ENCODE peak calls at places on chromosomes 12 and 14, in four cellular contexts. B, R, C and I are unnamed samples.

GRCh38 chr12:6452245-6452731 is 446 bp downstream of the TAPBPL start:
- DNase-seq in C (no peak), B (peak), R (no peak), I (no peak)

GRCh38 chr12:40439771-40440492 is 215.1 kb downstream of the LRRK2 start:
- DNase-seq in C (no peak), B (no peak), R (no peak), I (no peak)

GRCh38 chr14:73238262-73238852 is 1.1 kb downstream of the PAPLN start:
- DNase-seq in B (no peak), R (peak), C (no peak), I (no peak)

GRCh38 chr14:32104803-32105202 is 27.7 kb downstream of the ARHGAP5 start:
- DNase-seq in B (no peak), C (no peak), R (no peak), I (no peak)

GRCh38 chr12:82858534-82858917 is 171.8 kb downstream of the TMTC2 start:
- DNase-seq in R (no peak), B (no peak), C (no peak), I (no peak)

GRCh38 chr12:49055978-49056754 is 4.4 kb downstream of the KMT2D start:
- DNase-seq in C (no peak), B (peak), R (peak), I (no peak)

GRCh38 chr12:104282109-104282508 is 21.4 kb upstream of the EID3 start:
- DNase-seq in B (no peak), R (no peak), C (no peak), I (no peak)

GRCh38 chr14:76773956-76774355 is 12.7 kb downstream of the VASH1 start:
- DNase-seq in C (no peak), R (no peak), B (no peak), I (no peak)

GRCh38 chr12:10362325-10362724 is 27.5 kb downstream of the KLRK1 start:
- DNase-seq in R (no peak), B (no peak), C (no peak), I (no peak)

GRCh38 chr12:89858718-89859117 is 150.1 kb upstream of the ATP2B1 start:
- DNase-seq in R (no peak), B (no peak), C (no peak), I (no peak)

GRCh38 chr12:126084480-126084879 is 1019.2 kb downstream of the AACS start:
- DNase-seq in R (no peak), B (no peak), C (no peak), I (no peak)

GRCh38 chr12:27969011-27969900 is 3.3 kb downstream of the PTHLH start:
- DNase-seq in C (peak), R (no peak), B (no peak), I (no peak)

GRCh38 chr12:26317942-26318565 is 122.7 kb downstream of the SSPN start:
- DNase-seq in R (no peak), B (no peak), C (no peak), I (no peak)

GRCh38 chr12:7113389-7113871 is 4.4 kb upstream of the C1RL start:
- DNase-seq in R (no peak), B (no peak), C (no peak), I (peak)

GRCh38 chr14:85420278-85420677 is 109.7 kb upstream of the FLRT2 start:
- DNase-seq in R (no peak), C (no peak), B (no peak), I (no peak)

GRCh38 chr12:122028165-122028591 is 6.5 kb downstream of the BCL7A start:
- DNase-seq in R (no peak), B (no peak), C (no peak), I (no peak)

GRCh38 chr14:68784995-68785816 is 7.7 kb downstream of the ZFP36L1 start:
- DNase-seq in B (no peak), C (no peak), R (no peak), I (no peak)

GRCh38 chr12:129753596-129753995 is 150.2 kb downstream of the TMEM132D start:
- DNase-seq in B (no peak), C (no peak), R (peak), I (no peak)

GRCh38 chr12:117134721-117135120 is 35.5 kb upstream of the TESC start:
- DNase-seq in B (no peak), R (no peak), C (no peak), I (peak)

GRCh38 chr12:13627536-13627935 is 353.9 kb downstream of the GRIN2B start:
- DNase-seq in C (no peak), B (no peak), R (no peak), I (no peak)

GRCh38 chr12:54277823-54278276 is 2.1 kb downstream of the CBX5 start:
- DNase-seq in B (no peak), R (no peak), C (no peak), I (no peak)

DNA sequence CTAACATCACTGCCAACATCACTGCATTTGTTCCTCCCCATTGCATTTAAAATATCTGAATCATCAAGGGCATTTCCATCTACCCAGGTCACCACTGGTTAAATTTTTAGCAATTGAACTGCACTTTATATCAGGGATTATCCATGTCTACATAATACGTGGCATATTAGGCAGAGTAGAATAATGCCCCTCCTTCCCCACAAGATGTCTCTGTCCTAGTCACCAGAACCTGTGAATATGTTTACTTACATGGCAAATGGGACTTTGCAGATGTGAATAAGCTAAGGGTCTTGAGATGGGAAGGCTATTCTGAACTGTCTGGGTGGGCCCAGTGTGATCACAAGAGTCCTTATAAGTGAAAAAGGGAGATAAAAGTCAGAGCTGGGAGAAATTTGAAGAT is 181.7 kb upstream of the ARID2 start:
- DNase-seq in B (no peak), R (no peak), C (no peak), I (no peak)
- TF ChIP-seq CTCF in B (no peak), R (no peak), C (no peak), I (peak)

DNA sequence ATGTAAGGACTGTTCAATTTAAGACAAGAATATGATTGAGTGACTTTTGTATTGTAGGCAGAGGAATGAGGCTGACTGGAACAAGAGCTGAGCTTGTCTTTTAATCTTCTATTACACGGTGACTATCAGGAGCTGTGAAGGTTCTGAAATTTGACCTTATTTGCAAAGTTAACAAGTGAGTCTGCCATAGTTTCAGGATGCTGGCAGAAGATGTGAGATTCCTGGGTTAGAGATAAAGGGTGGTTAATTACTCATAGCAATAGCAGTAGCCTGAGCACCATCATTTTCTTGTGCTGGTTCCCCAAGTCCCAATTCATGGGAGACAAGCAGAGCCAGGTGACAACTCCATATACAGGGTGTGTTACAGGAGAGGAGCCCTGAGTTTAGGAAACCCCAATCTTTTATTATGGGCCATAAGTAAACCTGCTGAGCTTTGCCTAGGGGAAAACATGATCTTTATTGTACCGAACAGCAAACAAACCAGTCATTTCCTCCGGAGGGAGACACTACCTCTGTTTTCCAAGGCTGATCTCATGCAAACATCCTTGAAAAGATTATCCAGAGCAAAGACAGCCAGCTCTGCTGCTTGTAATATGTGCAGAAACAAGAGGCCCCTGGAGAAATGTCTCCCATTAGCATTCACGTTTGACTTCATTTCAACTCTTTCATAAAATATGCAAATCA is 51.7 kb upstream of the DDX11 start:
- DNase-seq in C (no peak), R (no peak), B (no peak), I (no peak)
- TF ChIP-seq CTCF in C (no peak), R (no peak), B (no peak), I (no peak)

GRCh38 chr12:19506497-19506896 is 67.2 kb downstream of the AEBP2 start:
- DNase-seq in C (no peak), R (no peak), B (no peak), I (no peak)

GRCh38 chr12:19507823-19508222 is 68.5 kb downstream of the AEBP2 start:
- DNase-seq in C (no peak), R (no peak), B (no peak), I (no peak)
- TF ChIP-seq CTCF in C (peak), R (peak), B (peak), I (peak)

DNA sequence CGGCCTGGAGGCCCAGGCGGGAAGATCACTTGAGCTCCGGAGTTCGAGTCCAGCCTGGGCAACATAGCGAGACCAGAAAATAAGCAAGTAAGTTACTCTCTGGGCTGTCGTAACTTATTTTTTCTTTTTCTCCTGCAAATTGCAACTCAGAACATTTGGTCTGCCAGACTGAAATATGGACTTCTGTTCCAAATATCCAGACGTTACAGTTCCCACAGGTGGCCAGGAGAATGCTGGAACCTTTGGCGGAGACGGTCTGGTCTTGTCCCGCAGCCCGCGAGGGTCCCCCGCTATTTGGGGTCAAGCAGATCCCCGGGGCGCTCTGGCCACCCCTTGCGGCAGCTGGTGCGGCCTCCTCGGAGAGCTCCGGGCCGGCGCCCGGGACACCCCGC is 488 bp upstream of the PLEKHH1 start:
- DNase-seq in B (no peak), C (no peak), R (no peak), I (no peak)
- TF ChIP-seq CTCF in B (no peak), C (no peak), R (no peak), I (no peak)

GRCh38 chr12:124032265-124032886 is 59.4 kb downstream of the ZNF664 start:
- DNase-seq in C (no peak), R (no peak), B (peak), I (no peak)
- TF ChIP-seq CTCF in C (peak), R (peak), B (peak), I (peak)

GRCh38 chr12:57813971-57814771 is 4.4 kb downstream of the AVIL start:
- DNase-seq in B (no peak), R (no peak), C (no peak), I (peak)
- TF ChIP-seq CTCF in B (no peak), R (no peak), C (no peak), I (no peak)

GRCh38 chr14:77979171-77979570 is 179.3 kb downstream of the ADCK1 start:
- DNase-seq in B (no peak), C (no peak), R (no peak), I (no peak)

GRCh38 chr14:77985235-77985634 is 184.9 kb upstream of the NRXN3 start:
- DNase-seq in C (no peak), B (peak), R (no peak), I (no peak)

GRCh38 chr14:77980475-77981321 is 180.8 kb downstream of the ADCK1 start:
- DNase-seq in B (no peak), C (peak), R (no peak), I (no peak)

DNA sequence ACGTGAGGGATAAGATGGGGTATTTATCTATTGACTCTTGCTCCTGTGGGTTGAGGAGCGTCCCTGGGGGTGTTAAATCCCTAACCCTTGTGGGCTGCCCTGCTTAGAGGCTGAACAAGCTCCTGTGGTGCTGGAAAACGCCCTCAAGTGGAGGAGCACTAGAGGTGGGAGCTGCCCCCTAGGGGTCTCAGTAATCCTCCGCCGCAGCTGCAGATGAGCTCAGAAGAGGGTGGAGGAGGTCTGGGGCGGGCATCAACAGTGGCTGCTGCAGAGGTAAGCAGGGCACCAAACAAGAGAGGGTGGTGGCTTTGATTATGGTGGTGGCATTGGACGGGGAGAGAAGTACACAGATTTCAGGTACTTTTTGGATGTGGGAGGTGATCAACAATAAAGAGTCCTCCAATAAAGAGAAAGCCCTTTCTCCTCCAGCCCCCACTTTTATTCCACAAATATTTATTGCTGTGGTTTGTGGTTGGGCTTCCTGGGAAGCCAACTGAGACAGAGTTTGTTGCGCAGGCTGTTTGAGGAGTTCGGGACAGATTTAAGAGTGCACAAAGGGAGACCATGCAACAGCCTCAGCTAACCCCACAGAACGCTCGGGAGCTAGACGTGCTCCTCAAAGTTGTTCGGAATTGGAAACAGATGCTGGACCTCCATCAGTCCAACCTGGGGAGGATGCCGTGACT is 179.9 kb downstream of the ADCK1 start:
- DNase-seq in B (no peak), C (no peak), R (no peak), I (no peak)
- TF ChIP-seq CTCF in B (no peak), C (peak), R (no peak), I (no peak)